ENCODE peak calls at places on chromosomes 12 and 14, in ten cellular contexts. M is Karpas-422, L is iris pigment epithelial cell, K is kidney epithelial cell, T is pancreas, X is H7, U is GM03348, Z is NCI-H1694 treated with DMSO at 0.1 percent for 48 hours, J is breast epithelium, C is body of pancreas. W is an unnamed sample.

GRCh38 chr14:73472182-73473114 is 14.1 kb upstream of the NUMB start:
- DNase-seq in M (peak; percentile 91), L (peak; percentile 77), K (no peak), T (no peak), X (peak; percentile 64), U (peak; percentile 75), Z (peak; percentile 95), J (no peak), C (no peak), W (no peak)

GRCh38 chr14:61498303-61498702 is 176.9 kb downstream of the PRKCH start:
- DNase-seq in M (no peak), L (no peak), K (no peak), T (no peak), X (no peak), U (no peak), Z (no peak), J (no peak), C (no peak), W (no peak)

GRCh38 chr12:72267974-72268373 is 4.2 kb upstream of the TRHDE start:
- DNase-seq in M (peak; percentile 49), L (peak; percentile 53), K (no peak), T (no peak), X (no peak), U (no peak), Z (no peak), J (no peak), C (no peak), W (no peak)

GRCh38 chr12:45122776-45123380 is 72.0 kb upstream of the DBX2 start:
- DNase-seq in M (no peak), L (peak; percentile 37), K (peak; percentile 9), T (no peak), X (peak; percentile 55), U (peak; percentile 46), Z (peak; percentile 47), J (no peak), C (no peak), W (no peak)

GRCh38 chr12:107655281-107656065 is 30.1 kb upstream of the PWP1 start:
- DNase-seq in M (no peak), L (no peak), K (no peak), T (no peak), X (no peak), U (no peak), Z (no peak), J (no peak), C (no peak), W (no peak)

GRCh38 chr12:130880411-130880885 is 8.6 kb downstream of the RAN start:
- DNase-seq in M (no peak), L (no peak), K (no peak), T (no peak), X (no peak), U (peak; percentile 8), Z (no peak), J (no peak), C (no peak), W (no peak)

GRCh38 chr14:32607399-32607798 is 278.3 kb downstream of the AKAP6 start:
- DNase-seq in M (no peak), L (no peak), K (no peak), T (no peak), X (no peak), U (no peak), Z (no peak), J (no peak), C (no peak), W (no peak)

GRCh38 chr14:61355892-61356325 is 34.5 kb downstream of the PRKCH start:
- DNase-seq in M (no peak), L (peak; percentile 52), K (peak; percentile 67), T (no peak), X (peak; percentile 19), U (peak; percentile 8), Z (no peak), J (peak; percentile 83), C (peak; percentile 51), W (no peak)

GRCh38 chr12:112841891-112842290 is 50.3 kb downstream of the RPH3A start:
- DNase-seq in M (no peak), L (peak; percentile 33), K (peak; percentile 39), T (no peak), X (no peak), U (no peak), Z (no peak), J (no peak), C (no peak), W (no peak)

GRCh38 chr12:52873832-52874572 is 25.2 kb upstream of the KRT78 start:
- DNase-seq in M (no peak), L (peak; percentile 94), K (peak; percentile 61), T (peak; percentile 92), X (peak; percentile 95), U (peak; percentile 98), Z (peak; percentile 56), J (peak; percentile 93), C (peak; percentile 93), W (peak; percentile 13)

GRCh38 chr14:61950340-61950739 is 188.1 kb downstream of the SNAPC1 start:
- DNase-seq in M (no peak), L (no peak), K (peak; percentile 48), T (no peak), X (no peak), U (no peak), Z (peak; percentile 100), J (no peak), C (no peak), W (no peak)

W was measured in C1 segment of cervical spinal cord.